ENCODE peak calls at places on chromosomes 7 and 10, in six cellular contexts. U is mucosa of gallbladder, X is PC-3, B is hepatic stellate cell, Z is nephron progenitor cell, N is GM10248. V is an unnamed sample.

GRCh38 chr10:11058965-11059364 is 41.3 kb downstream of the CELF2 start:
- DNase-seq in U (no peak), X (no peak), B (no peak), Z (no peak), N (no peak), V (peak; percentile 65)

GRCh38 chr10:51928182-51928581 is 228.8 kb upstream of the CSTF2T start:
- DNase-seq in U (no peak), X (no peak), B (no peak), Z (no peak), N (no peak), V (no peak)

GRCh38 chr7:147981072-147981813 is 609.3 kb upstream of the C7orf33 start:
- DNase-seq in U (no peak), X (no peak), B (no peak), Z (no peak), N (peak; percentile 15), V (no peak)

GRCh38 chr7:155670521-155670920 is 26.1 kb downstream of the RBM33 start:
- DNase-seq in U (no peak), X (no peak), B (no peak), Z (no peak), N (no peak), V (no peak)

GRCh38 chr7:86282014-86282682 is 361.6 kb upstream of the GRM3 start:
- DNase-seq in U (no peak), X (no peak), B (no peak), Z (no peak), N (no peak), V (no peak)

GRCh38 chr7:158274404-158274811 is 313.2 kb downstream of the PTPRN2 start:
- DNase-seq in U (no peak), X (no peak), B (no peak), Z (no peak), N (no peak), V (no peak)

GRCh38 chr7:39950473-39951155 is 558 bp downstream of the CDK13 start:
- DNase-seq in U (peak; percentile 47), X (peak; percentile 23), B (peak; percentile 40), Z (peak; percentile 61), N (peak; percentile 29), V (peak; percentile 20)

GRCh38 chr7:1950623-1951523 is 280.8 kb downstream of the ELFN1 start:
- DNase-seq in U (no peak), X (no peak), B (no peak), Z (no peak), N (no peak), V (no peak)

GRCh38 chr7:108181073-108181985 is 51.2 kb upstream of the LAMB4 start:
- DNase-seq in U (no peak), X (peak; percentile 80), B (peak; percentile 30), Z (peak; percentile 11), N (peak; percentile 26), V (peak; percentile 14)

GRCh38 chr10:75111906-75112703 is 649 bp downstream of the SAMD8 start:
- DNase-seq in U (peak; percentile 45), X (peak; percentile 80), B (peak; percentile 68), Z (peak; percentile 55), N (peak; percentile 63), V (peak; percentile 34)

GRCh38 chr7:159151231-159151630 is 6.6 kb upstream of the VIPR2 start:
- DNase-seq in U (no peak), X (no peak), B (no peak), Z (no peak), N (no peak), V (no peak)

GRCh38 chr10:71685554-71686202 is 33.9 kb downstream of the C10orf105 start:
- DNase-seq in U (no peak), X (no peak), B (no peak), Z (no peak), N (no peak), V (no peak)

GRCh38 chr10:124064158-124064603 is 29.2 kb downstream of the CHST15 start:
- DNase-seq in U (no peak), X (no peak), B (no peak), Z (no peak), N (peak; percentile 37), V (no peak)

GRCh38 chr10:33621143-33621542 is 286.7 kb upstream of the NRP1 start:
- DNase-seq in U (no peak), X (no peak), B (no peak), Z (no peak), N (no peak), V (no peak)

GRCh38 chr7:57876-58275 is 134.5 kb upstream of the FAM20C start:
- DNase-seq in U (no peak), X (no peak), B (no peak), Z (no peak), N (no peak), V (no peak)

GRCh38 chr10:98150544-98150943 is 16.1 kb downstream of the R3HCC1L start:
- DNase-seq in U (no peak), X (no peak), B (no peak), Z (no peak), N (no peak), V (peak; percentile 85)

GRCh38 chr7:90250601-90251303 is 5.8 kb downstream of the CFAP69 start:
- DNase-seq in U (no peak), X (peak; percentile 54), B (peak; percentile 31), Z (no peak), N (no peak), V (no peak)

GRCh38 chr7:41872951-41873350 is 170.1 kb upstream of the INHBA start:
- DNase-seq in U (no peak), X (no peak), B (no peak), Z (no peak), N (no peak), V (no peak)

GRCh38 chr10:31262672-31263071 is 56.3 kb upstream of the ZEB1 start:
- DNase-seq in U (peak; percentile 31), X (no peak), B (peak; percentile 21), Z (no peak), N (no peak), V (peak; percentile 18)

GRCh38 chr7:112272921-112273561 is 66.5 kb downstream of the ZNF277 start:
- DNase-seq in U (no peak), X (no peak), B (no peak), Z (no peak), N (no peak), V (no peak)

GRCh38 chr7:28958946-28959417 is 852 bp upstream of the TRIL start:
- DNase-seq in U (no peak), X (peak; percentile 28), B (no peak), Z (no peak), N (no peak), V (no peak)

GRCh38 chr7:20095441-20095840 is 121.7 kb downstream of the MACC1 start:
- DNase-seq in U (no peak), X (no peak), B (no peak), Z (no peak), N (no peak), V (no peak)

V was measured in brain microvascular endothelial cell.